ENCODE peak calls at places on chromosomes 13 and 19, in five cellular contexts. G is progenitor cell of endocrine pancreas, O is NCI-H1105, A is GM12865, P is sciatic nerve. Z is an unnamed sample.

GRCh38 chr19:6947745-6948144 is 60.4 kb downstream of the ADGRE1 start:
- DNase-seq in G (no peak), O (no peak), A (peak; percentile 80), P (no peak), Z (no peak)

GRCh38 chr13:51942189-51942588 is 69.1 kb downstream of the ATP7B start:
- DNase-seq in G (no peak), O (no peak), A (peak; percentile 18), P (no peak), Z (no peak)

GRCh38 chr19:16067205-16067938 is 8.9 kb upstream of the TPM4 start:
- DNase-seq in G (no peak), O (no peak), A (no peak), P (no peak), Z (no peak)

GRCh38 chr19:46975918-46976782 is 43.5 kb upstream of the NPAS1 start:
- DNase-seq in G (peak; percentile 25), O (no peak), A (no peak), P (peak; percentile 92), Z (no peak)

GRCh38 chr19:2483484-2484151 is 7.7 kb downstream of the GADD45B start:
- DNase-seq in G (no peak), O (no peak), A (no peak), P (no peak), Z (no peak)

GRCh38 chr13:43787998-43788397 is 1.2 kb upstream of the ENOX1 start:
- DNase-seq in G (no peak), O (no peak), A (peak; percentile 61), P (no peak), Z (no peak)

GRCh38 chr13:112892759-112893569 is 76.0 kb upstream of the MCF2L start:
- DNase-seq in G (peak; percentile 46), O (no peak), A (no peak), P (no peak), Z (peak; percentile 16)

GRCh38 chr13:112971288-112971643 is 2.3 kb downstream of the MCF2L start:
- DNase-seq in G (no peak), O (no peak), A (no peak), P (no peak), Z (peak; percentile 27)

GRCh38 chr13:46134961-46135522 is 30.2 kb upstream of the CPB2 start:
- DNase-seq in G (no peak), O (peak; percentile 20), A (no peak), P (no peak), Z (no peak)

GRCh38 chr19:32719611-32720059 is at the start of gene TDRD12:
- DNase-seq in G (no peak), O (no peak), A (no peak), P (no peak), Z (no peak)

GRCh38 chr19:17830567-17831418 is 9.5 kb upstream of the INSL3 start:
- DNase-seq in G (peak; percentile 52), O (peak; percentile 90), A (peak; percentile 70), P (peak; percentile 90), Z (peak; percentile 75)

GRCh38 chr13:38535271-38535670 is 151.6 kb upstream of the FREM2 start:
- DNase-seq in G (no peak), O (peak; percentile 60), A (no peak), P (no peak), Z (peak; percentile 55)

GRCh38 chr13:60696602-60697001 is 299.6 kb downstream of the TDRD3 start:
- DNase-seq in G (no peak), O (no peak), A (no peak), P (no peak), Z (no peak)

GRCh38 chr19:46772170-46773017 is 16.0 kb downstream of the SLC1A5 start:
- DNase-seq in G (no peak), O (no peak), A (no peak), P (no peak), Z (no peak)

GRCh38 chr13:23833733-23834611 is 55.2 kb downstream of the MIPEP start:
- DNase-seq in G (no peak), O (no peak), A (no peak), P (no peak), Z (no peak)

GRCh38 chr19:10975374-10976036 is 14.7 kb downstream of the SMARCA4 start:
- DNase-seq in G (no peak), O (no peak), A (no peak), P (no peak), Z (no peak)

GRCh38 chr19:35414442-35414841 is 33.6 kb upstream of the FFAR2 start:
- DNase-seq in G (no peak), O (no peak), A (no peak), P (no peak), Z (no peak)

GRCh38 chr13:48496796-48497195 is 36.1 kb downstream of the RCBTB2 start:
- DNase-seq in G (no peak), O (no peak), A (no peak), P (no peak), Z (no peak)

GRCh38 chr13:39787086-39787487 is 131.6 kb downstream of the COG6 start:
- DNase-seq in G (no peak), O (no peak), A (no peak), P (no peak), Z (no peak)

GRCh38 chr13:94558721-94559120 is 37.2 kb downstream of the TGDS start:
- DNase-seq in G (no peak), O (no peak), A (no peak), P (no peak), Z (no peak)

GRCh38 chr13:45292176-45292575 is 48.8 kb downstream of the TPT1 start:
- DNase-seq in G (no peak), O (no peak), A (no peak), P (no peak), Z (no peak)

GRCh38 chr19:41821003-41821735 is 23.3 kb downstream of the LYPD4 start:
- DNase-seq in G (no peak), O (peak; percentile 81), A (peak; percentile 67), P (peak; percentile 40), Z (peak; percentile 67)

GRCh38 chr13:74838096-74838495 is 643.9 kb downstream of the TBC1D4 start:
- DNase-seq in G (no peak), O (no peak), A (no peak), P (no peak), Z (no peak)

GRCh38 chr19:31656507-31656906 is 307.3 kb upstream of the TSHZ3 start:
- DNase-seq in G (no peak), O (no peak), A (no peak), P (no peak), Z (no peak)

Z was measured in SHP77.